ENCODE peak calls at places on chromosomes 13 and 19, in eight cellular contexts. K is left ventricle myocardium inferior, O is cardiac fibroblast, I is endothelial cell, L is AG09319, R is B cell, P is transverse colon, B is GM13977. V is an unnamed sample.

GRCh38 chr13:51739403-51740112 is 64.4 kb downstream of the DHRS12 start:
- DNase-seq in I (no peak), L (no peak), K (no peak), R (no peak), O (peak; percentile 33), B (no peak), P (no peak), V (no peak)

GRCh38 chr19:15453091-15453498 is 3.3 kb upstream of the WIZ start:
- DNase-seq in I (no peak), O (peak; percentile 17), P (no peak), R (no peak), K (no peak), B (no peak), L (no peak), V (peak; percentile 32)

GRCh38 chr13:34435338-34435737 is 506.7 kb upstream of the NBEA start:
- DNase-seq in R (no peak), O (peak; percentile 37), I (no peak), B (no peak), L (no peak), P (no peak), K (no peak), V (no peak)

GRCh38 chr19:44855606-44856005 is 9.5 kb downstream of the NECTIN2 start:
- DNase-seq in O (no peak), R (no peak), K (no peak), P (no peak), L (no peak), B (no peak), I (no peak), V (no peak)

GRCh38 chr13:53004605-53005004 is 24.0 kb upstream of the OLFM4 start:
- DNase-seq in O (no peak), K (no peak), B (no peak), R (no peak), P (no peak), L (no peak), I (no peak), V (no peak)

GRCh38 chr13:33228645-33229445 is 56.7 kb downstream of the STARD13 start:
- DNase-seq in L (peak; percentile 57), O (peak; percentile 63), I (no peak), R (peak; percentile 52), P (no peak), K (no peak), B (peak; percentile 57), V (no peak)

GRCh38 chr19:14147797-14148605 is 11.6 kb upstream of the ASF1B start:
- DNase-seq in O (peak; percentile 78), I (peak; percentile 80), L (peak; percentile 35), P (peak; percentile 71), K (peak; percentile 72), B (peak; percentile 76), R (peak; percentile 60), V (peak; percentile 80)

GRCh38 chr19:10620786-10621185 is 4.6 kb upstream of the SLC44A2 start:
- DNase-seq in R (no peak), B (no peak), K (no peak), P (no peak), L (no peak), I (no peak), O (no peak), V (no peak)

GRCh38 chr19:34430738-34431625 is 2.8 kb downstream of the UBA2 start:
- DNase-seq in B (peak; percentile 82), R (peak; percentile 61), L (no peak), K (no peak), P (no peak), I (peak; percentile 26), O (peak; percentile 70), V (peak; percentile 20)

GRCh38 chr19:21022996-21023395 is 2.5 kb downstream of the ZNF430 start:
- DNase-seq in I (no peak), R (no peak), L (no peak), K (no peak), B (peak; percentile 12), O (peak; percentile 49), P (no peak), V (no peak)

GRCh38 chr19:50557009-50557613 is 11.1 kb downstream of the LRRC4B start:
- DNase-seq in L (no peak), P (no peak), R (no peak), B (no peak), O (no peak), K (no peak), I (no peak), V (no peak)

GRCh38 chr19:55618426-55618825 is 5.9 kb downstream of the ZNF784 start:
- DNase-seq in B (no peak), O (no peak), P (no peak), R (no peak), I (no peak), K (no peak), L (no peak), V (no peak)

GRCh38 chr19:55383279-55383788 is 758 bp downstream of the TMEM238 start:
- DNase-seq in I (no peak), B (no peak), P (peak; percentile 30), R (no peak), L (no peak), O (no peak), K (no peak), V (no peak)

GRCh38 chr19:16896913-16897571 is 8.2 kb downstream of the F2RL3 start:
- DNase-seq in R (peak; percentile 85), K (peak; percentile 94), L (peak; percentile 94), B (peak; percentile 98), P (peak; percentile 95), O (peak; percentile 98), I (peak; percentile 93), V (peak; percentile 98)

GRCh38 chr19:58085348-58085875 is 12.6 kb downstream of the ZSCAN18 start:
- DNase-seq in L (no peak), B (no peak), I (no peak), O (no peak), K (no peak), P (no peak), R (no peak), V (no peak)

DNA sequence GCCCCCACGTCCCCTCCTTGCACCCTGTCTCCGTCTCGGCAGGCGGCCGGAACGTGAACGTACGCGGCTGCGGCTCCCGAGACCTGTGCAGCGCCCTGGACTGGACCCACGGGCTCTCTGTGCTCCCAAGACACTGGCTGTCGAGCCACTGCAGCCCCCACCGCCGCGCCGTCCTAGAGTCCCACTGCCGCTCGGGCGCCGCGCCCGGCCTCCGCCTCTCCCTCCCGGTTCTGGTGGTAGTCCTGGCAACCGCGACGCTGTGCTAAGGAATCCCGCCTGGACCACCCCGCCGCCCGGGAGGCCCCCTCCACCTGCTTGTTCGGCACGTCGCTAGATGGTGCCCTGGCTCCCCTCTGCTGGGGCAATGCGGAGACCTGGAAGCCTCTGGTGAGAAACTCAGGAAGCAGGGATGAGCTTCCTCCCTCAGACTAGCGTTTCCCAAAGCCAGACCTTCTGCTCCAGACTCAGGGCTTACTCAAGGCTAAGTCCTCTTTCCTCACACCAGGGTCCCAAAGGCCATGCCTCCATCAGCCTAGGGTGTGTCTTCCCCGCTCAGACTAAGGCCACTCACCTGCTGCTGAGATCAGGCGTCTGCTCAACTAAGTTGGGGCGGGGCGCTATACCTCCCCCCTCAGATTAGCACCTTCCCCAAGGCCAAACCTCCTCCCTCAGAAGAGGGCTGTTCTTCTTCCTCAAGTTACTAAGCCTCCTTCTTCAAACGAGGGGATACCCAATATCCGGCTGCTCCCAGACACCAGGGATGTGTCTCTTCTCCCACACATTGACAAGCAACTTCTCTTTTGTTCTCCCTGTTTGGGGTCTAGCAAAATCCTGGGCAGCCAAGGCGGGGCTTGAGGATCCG is 16.1 kb upstream of the IRGC start:
- DNase-seq in L (no peak), R (peak; percentile 25), K (peak; percentile 23), P (peak; percentile 48), O (peak; percentile 42), I (peak; percentile 36), B (no peak), V (peak; percentile 74)
- TF ChIP-seq CTCF in L (peak; percentile 10), R (no peak), K (no peak), P (no peak), O (no peak), I (no peak), B (no peak), V (no peak)

GRCh38 chr19:7831452-7831851 is 1.4 kb downstream of the EVI5L start:
- DNase-seq in B (peak; percentile 38), R (no peak), L (no peak), K (no peak), I (peak; percentile 51), O (peak; percentile 70), P (peak; percentile 25), V (peak; percentile 57)
- TF ChIP-seq CTCF in B (no peak), R (no peak), L (peak; percentile 35), K (no peak), I (no peak), O (peak; percentile 38), P (no peak), V (peak; percentile 26)

GRCh38 chr19:56837892-56838679 is 2.4 kb downstream of the PEG3 start:
- DNase-seq in P (peak; percentile 23), I (no peak), L (no peak), O (peak; percentile 78), B (peak; percentile 12), R (peak; percentile 10), K (peak; percentile 66), V (no peak)

GRCh38 chr19:56836059-56836458 is 4.5 kb downstream of the PEG3 start:
- DNase-seq in R (no peak), K (no peak), P (no peak), I (no peak), O (no peak), B (no peak), L (no peak), V (no peak)

GRCh38 chr19:56837004-56837403 is 3.5 kb downstream of the PEG3 start:
- DNase-seq in L (no peak), P (no peak), R (no peak), B (peak; percentile 18), K (no peak), I (no peak), O (peak; percentile 2), V (no peak)

GRCh38 chr19:56838680-56838929 is 1.9 kb downstream of the PEG3 start:
- DNase-seq in I (no peak), R (no peak), L (no peak), B (no peak), K (no peak), O (no peak), P (no peak), V (no peak)

DNA sequence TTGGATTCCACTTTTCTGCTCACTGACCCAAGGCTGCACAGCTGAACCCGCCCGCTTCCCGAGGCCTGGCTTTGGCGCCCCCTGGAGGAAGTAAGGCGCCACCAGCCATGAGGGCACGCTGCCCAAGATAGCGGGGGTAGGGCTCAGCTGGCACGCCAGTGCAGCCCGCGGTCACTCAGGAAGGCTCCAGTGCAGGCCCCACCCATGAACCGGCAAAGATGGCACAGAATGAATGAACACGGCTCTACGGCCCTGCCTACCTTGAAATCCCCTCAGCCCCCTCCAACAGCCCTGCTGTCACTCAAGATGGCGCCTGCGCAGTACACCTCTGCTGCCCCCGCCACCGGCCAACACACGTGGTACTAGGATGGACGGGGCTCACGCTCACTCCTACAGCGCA is 3.0 kb downstream of the PEG3 start:
- DNase-seq in P (peak; percentile 22), B (no peak), R (peak; percentile 4), L (no peak), O (peak; percentile 74), I (no peak), K (peak; percentile 75), V (no peak)
- TF ChIP-seq CTCF in P (peak; percentile 22), B (no peak), R (no peak), L (no peak), O (peak; percentile 2), I (no peak), K (peak; percentile 66), V (no peak)

DNA sequence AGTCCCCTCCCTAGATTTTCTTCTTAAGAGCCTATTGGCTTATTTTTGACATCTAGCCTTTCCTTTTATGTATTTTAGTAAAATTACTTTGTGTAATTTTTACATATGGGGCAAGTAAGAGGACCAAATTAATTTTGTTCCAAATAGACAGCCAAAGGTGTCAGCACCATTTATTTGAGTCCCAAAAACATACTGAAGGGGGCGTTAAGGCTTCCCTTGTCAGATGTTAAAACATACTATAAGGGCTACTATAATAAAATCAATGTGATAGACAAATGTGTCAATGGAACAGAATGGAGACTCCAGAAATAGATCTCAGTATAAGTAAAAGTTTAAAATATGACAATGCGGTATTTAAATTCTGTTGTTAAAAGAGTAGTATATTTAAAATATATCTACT is 133.6 kb downstream of the MTUS2 start:
- DNase-seq in K (no peak), L (no peak), P (no peak), R (no peak), O (no peak), B (no peak), I (no peak), V (no peak)
- TF ChIP-seq CTCF in K (no peak), L (no peak), P (no peak), R (no peak), O (no peak), B (no peak), I (no peak), V (no peak)